ENCODE peak calls at places on chromosomes 4 and X, in eight cellular contexts. D is CD4-positive, alpha-beta T cell; L is fibroblast of mammary gland; I is fibroblast of the aortic adventitia; T is aorta; P is HCT116; S is activated CD4-positive, alpha-beta T cell treated with anti-CD3 and anti-CD28 coated beads, Interleukin-2, amount 50 U/mL, for 1 hour; J is T-helper 22 cell. K is an unnamed sample.

GRCh38 chr4:118173956-118174355 is 139.7 kb downstream of the NDST3 start:
- DNase-seq in S (no peak), T (no peak), J (no peak), D (no peak), P (no peak), L (peak), I (peak), K (no peak)

GRCh38 chrX:152177052-152177451 is 38.7 kb upstream of the MAGEA10 start:
- DNase-seq in J (no peak), S (no peak), T (no peak), L (no peak), P (no peak), D (no peak), I (no peak), K (no peak)

GRCh38 chrX:16119353-16120220 is 3.8 kb upstream of the GRPR start:
- DNase-seq in P (no peak), T (no peak), D (no peak), J (no peak), L (no peak), I (no peak), S (no peak), K (no peak)

GRCh38 chr4:147003956-147004580 is 58.4 kb upstream of the TTC29 start:
- DNase-seq in L (no peak), P (no peak), S (no peak), I (no peak), D (no peak), J (no peak), T (no peak), K (no peak)

GRCh38 chr4:186149872-186150271 is 41.5 kb upstream of the CYP4V2 start:
- DNase-seq in I (peak), P (no peak), T (peak), D (peak), J (no peak), L (peak), S (no peak), K (peak)

GRCh38 chrX:1462596-1463251 is 10.0 kb upstream of the ASMTL start:
- DNase-seq in I (peak), T (peak), S (peak), J (peak), P (no peak), D (peak), L (peak), K (peak)

GRCh38 chrX:19698125-19698524 is 182.8 kb upstream of the MAP3K15 start:
- DNase-seq in D (no peak), T (no peak), P (no peak), S (no peak), J (no peak), I (peak), L (peak), K (peak)

GRCh38 chr4:27010334-27010940 is 149.8 kb downstream of the STIM2 start:
- DNase-seq in L (peak), J (peak), S (peak), P (peak), T (peak), I (peak), D (peak), K (peak)

GRCh38 chr4:34198966-34199365 is 2045.3 kb downstream of the ARAP2 start:
- DNase-seq in I (no peak), D (no peak), S (no peak), P (no peak), T (no peak), L (no peak), J (no peak), K (no peak)

GRCh38 chr4:2357821-2358745 is 60.4 kb downstream of the ZFYVE28 start:
- DNase-seq in L (no peak), T (peak), S (no peak), P (no peak), J (no peak), I (no peak), D (no peak), K (peak)

GRCh38 chrX:149512225-149512885 is 7.2 kb upstream of the IDS start:
- DNase-seq in L (peak), T (no peak), D (peak), I (peak), P (no peak), J (peak), S (peak), K (no peak)

GRCh38 chr4:138707746-138708145 is 307.8 kb upstream of the NOCT start:
- DNase-seq in D (no peak), T (no peak), J (no peak), L (peak), I (no peak), S (no peak), P (no peak), K (no peak)

GRCh38 chr4:87219648-87220093 is 747 bp downstream of the KLHL8 start:
- DNase-seq in J (peak), L (peak), I (no peak), T (peak), S (peak), P (no peak), D (peak), K (no peak)

GRCh38 chrX:130091976-130092522 is 18.2 kb downstream of the ELF4 start:
- DNase-seq in S (peak), P (no peak), J (peak), D (peak), L (no peak), I (no peak), T (no peak), K (no peak)

GRCh38 chrX:65932173-65933084 is 107.5 kb downstream of the VSIG4 start:
- DNase-seq in J (no peak), P (peak), S (no peak), I (no peak), T (no peak), D (no peak), L (no peak), K (no peak)

GRCh38 chr4:72006576-72006975 is 25.2 kb upstream of the NPFFR2 start:
- DNase-seq in D (no peak), J (no peak), P (no peak), S (no peak), L (peak), I (peak), T (no peak), K (no peak)

GRCh38 chr4:166903408-166903807 is 330.9 kb downstream of the SPOCK3 start:
- DNase-seq in I (no peak), P (no peak), J (no peak), T (no peak), L (no peak), S (no peak), D (no peak), K (no peak)

GRCh38 chr4:38565271-38566199 is 98.5 kb upstream of the KLF3 start:
- DNase-seq in T (no peak), D (no peak), I (peak), J (no peak), P (no peak), L (peak), S (no peak), K (no peak)

GRCh38 chr4:106329027-106329618 is 12.8 kb downstream of the AIMP1 start:
- DNase-seq in J (no peak), T (no peak), P (peak), D (no peak), S (no peak), I (peak), L (peak), K (no peak)

GRCh38 chrX:41303013-41303412 is 30.9 kb upstream of the DDX3X start:
- DNase-seq in J (no peak), D (no peak), S (no peak), T (no peak), P (no peak), I (no peak), L (peak), K (no peak)

GRCh38 chr4:73055241-73055897 is 14.1 kb downstream of the COX18 start:
- DNase-seq in T (no peak), L (peak), I (no peak), J (no peak), P (no peak), S (no peak), D (no peak), K (no peak)

GRCh38 chr4:7429069-7429416 is 5.7 kb downstream of the PSAPL1 start:
- DNase-seq in I (no peak), J (no peak), T (peak), P (no peak), S (no peak), D (no peak), L (no peak), K (peak)

GRCh38 chr4:16860506-16860905 is 37.9 kb downstream of the LDB2 start:
- DNase-seq in L (peak), S (no peak), D (no peak), P (no peak), J (no peak), T (no peak), I (peak), K (no peak)

GRCh38 chr4:47913328-47913727 is 1.1 kb downstream of the NFXL1 start:
- DNase-seq in T (no peak), S (no peak), L (peak), P (no peak), I (peak), D (no peak), J (no peak), K (no peak)

GRCh38 chr4:1544861-1545275 is 138.6 kb upstream of the NKX1-1 start:
- DNase-seq in S (no peak), P (no peak), L (no peak), I (no peak), D (no peak), J (no peak), T (no peak), K (no peak)

GRCh38 chr4:78692815-78693156 is 83.4 kb upstream of the BMP2K start:
- DNase-seq in T (no peak), J (no peak), P (no peak), L (no peak), S (no peak), D (no peak), I (no peak), K (no peak)

GRCh38 chr4:102501635-102502382 is 650 bp downstream of the NFKB1 start:
- DNase-seq in S (peak), T (peak), L (peak), I (peak), J (peak), P (peak), D (peak), K (peak)

GRCh38 chr4:141853091-141853734 is 216.8 kb downstream of the IL15 start:
- DNase-seq in I (no peak), L (peak), S (no peak), P (no peak), T (no peak), J (no peak), D (no peak), K (no peak)

GRCh38 chr4:39032218-39033085 is at the start of gene TMEM156:
- DNase-seq in I (peak), L (peak), J (no peak), T (no peak), D (peak), S (peak), P (no peak), K (no peak)

GRCh38 chr4:175457956-175458355 is 354.1 kb downstream of the GPM6A start:
- DNase-seq in J (no peak), T (no peak), L (no peak), I (no peak), D (no peak), S (no peak), P (no peak), K (no peak)

GRCh38 chr4:37895271-37895670 is 4.4 kb downstream of the TBC1D1 start:
- DNase-seq in D (no peak), I (no peak), T (no peak), J (no peak), P (no peak), S (no peak), L (no peak), K (no peak)

K was measured in tibial artery.